ENCODE peak calls at places on chromosomes 6 and 20, in six cellular contexts. One of them, this sample, is unnamed.

GRCh38 chr20:36975085-36975829 is 23.7 kb upstream of the SAMHD1 start:
- DNase-seq in DMS79: no peak
- DNase-seq in GM20000: no peak
- DNase-seq in HT-29: no peak
- DNase-seq in right lobe of liver: no peak
- DNase-seq in WTC11: no peak
- DNase-seq in this sample: no peak

GRCh38 chr6:87705070-87705691 is 3.1 kb upstream of the AKIRIN2 start:
- DNase-seq in DMS79: no peak
- DNase-seq in right lobe of liver: no peak
- DNase-seq in WTC11: no peak
- DNase-seq in HT-29: no peak
- DNase-seq in GM20000: peak; percentile 70
- DNase-seq in this sample: no peak

GRCh38 chr6:20135677-20136268 is 76.5 kb downstream of the MBOAT1 start:
- DNase-seq in GM20000: no peak
- DNase-seq in WTC11: no peak
- DNase-seq in HT-29: no peak
- DNase-seq in DMS79: no peak
- DNase-seq in right lobe of liver: no peak
- DNase-seq in this sample: no peak

GRCh38 chr6:53428886-53429285 is 80.1 kb upstream of the ELOVL5 start:
- DNase-seq in DMS79: no peak
- DNase-seq in HT-29: no peak
- DNase-seq in right lobe of liver: no peak
- DNase-seq in GM20000: no peak
- DNase-seq in WTC11: no peak
- DNase-seq in this sample: no peak

GRCh38 chr6:163062790-163063189 is 335.0 kb downstream of the PACRG start:
- DNase-seq in right lobe of liver: no peak
- DNase-seq in GM20000: no peak
- DNase-seq in DMS79: no peak
- DNase-seq in HT-29: no peak
- DNase-seq in WTC11: no peak
- DNase-seq in this sample: no peak

GRCh38 chr6:44630125-44631028 is 242.9 kb downstream of the CDC5L start:
- DNase-seq in DMS79: no peak
- DNase-seq in right lobe of liver: no peak
- DNase-seq in HT-29: peak; percentile 55
- DNase-seq in WTC11: peak; percentile 78
- DNase-seq in GM20000: peak; percentile 38
- DNase-seq in this sample: no peak

GRCh38 chr20:6828794-6829423 is 61.4 kb downstream of the BMP2 start:
- DNase-seq in GM20000: peak; percentile 59
- DNase-seq in WTC11: peak; percentile 69
- DNase-seq in DMS79: no peak
- DNase-seq in right lobe of liver: no peak
- DNase-seq in HT-29: peak; percentile 86
- DNase-seq in this sample: peak; percentile 52

GRCh38 chr6:159095561-159096095 is 50.8 kb upstream of the TAGAP start:
- DNase-seq in DMS79: no peak
- DNase-seq in GM20000: no peak
- DNase-seq in right lobe of liver: no peak
- DNase-seq in HT-29: no peak
- DNase-seq in WTC11: no peak
- DNase-seq in this sample: no peak

GRCh38 chr20:11305406-11305805 is 612.3 kb upstream of the BTBD3 start:
- DNase-seq in DMS79: no peak
- DNase-seq in HT-29: no peak
- DNase-seq in WTC11: no peak
- DNase-seq in GM20000: peak; percentile 7
- DNase-seq in right lobe of liver: no peak
- DNase-seq in this sample: no peak

GRCh38 chr6:130473886-130474285 is 108.1 kb downstream of the TMEM200A start:
- DNase-seq in WTC11: no peak
- DNase-seq in HT-29: no peak
- DNase-seq in right lobe of liver: no peak
- DNase-seq in DMS79: no peak
- DNase-seq in GM20000: no peak
- DNase-seq in this sample: peak; percentile 79

GRCh38 chr6:50655848-50656453 is 57.4 kb upstream of the TFAP2D start:
- DNase-seq in WTC11: no peak
- DNase-seq in DMS79: no peak
- DNase-seq in HT-29: peak; percentile 39
- DNase-seq in right lobe of liver: no peak
- DNase-seq in GM20000: peak; percentile 13
- DNase-seq in this sample: no peak

GRCh38 chr20:39623584-39624234 is 661.6 kb downstream of the DHX35 start:
- DNase-seq in WTC11: no peak
- DNase-seq in HT-29: no peak
- DNase-seq in right lobe of liver: no peak
- DNase-seq in GM20000: no peak
- DNase-seq in DMS79: no peak
- DNase-seq in this sample: no peak

GRCh38 chr20:51211191-51211590 is 188.3 kb upstream of the KCNG1 start:
- DNase-seq in WTC11: no peak
- DNase-seq in right lobe of liver: no peak
- DNase-seq in GM20000: no peak
- DNase-seq in HT-29: no peak
- DNase-seq in DMS79: no peak
- DNase-seq in this sample: no peak

GRCh38 chr6:57097596-57097995 is 7.6 kb downstream of the ZNF451 start:
- DNase-seq in GM20000: no peak
- DNase-seq in right lobe of liver: no peak
- DNase-seq in WTC11: no peak
- DNase-seq in DMS79: no peak
- DNase-seq in HT-29: no peak
- DNase-seq in this sample: no peak

GRCh38 chr20:17806739-17807441 is 107.1 kb downstream of the BANF2 start:
- DNase-seq in GM20000: no peak
- DNase-seq in WTC11: peak; percentile 62
- DNase-seq in HT-29: no peak
- DNase-seq in DMS79: no peak
- DNase-seq in right lobe of liver: peak; percentile 81
- DNase-seq in this sample: peak; percentile 66

GRCh38 chr20:49712918-49713778 is 530 bp downstream of the B4GALT5 start:
- DNase-seq in right lobe of liver: peak; percentile 62
- DNase-seq in WTC11: peak; percentile 60
- DNase-seq in HT-29: peak; percentile 71
- DNase-seq in DMS79: no peak
- DNase-seq in GM20000: no peak
- DNase-seq in this sample: no peak

This sample was measured in HFF-Myc.